ENCODE peak calls at places on chromosomes 12 and 14, in four cellular contexts. P, S, O and H are unnamed samples.

GRCh38 chr12:94650143-94651056 is at the start of gene TMCC3:
- DNase-seq in P (peak; percentile 55), S (no peak), O (no peak), H (peak; percentile 32)

GRCh38 chr12:117580718-117581062 is 219.3 kb upstream of the NOS1 start:
- DNase-seq in P (peak; percentile 56), S (no peak), O (peak; percentile 51), H (no peak)

GRCh38 chr14:66196670-66197069 is 289.5 kb upstream of the CCDC196 start:
- DNase-seq in P (no peak), S (no peak), O (no peak), H (no peak)

GRCh38 chr12:124553862-124554428 is 13.5 kb downstream of the NCOR2 start:
- DNase-seq in P (no peak), S (no peak), O (no peak), H (no peak)

GRCh38 chr14:43141636-43142191 is 1365.4 kb downstream of the FSCB start:
- DNase-seq in P (no peak), S (no peak), O (no peak), H (no peak)

GRCh38 chr14:103568952-103569351 is 6.2 kb downstream of the COA8 start:
- DNase-seq in P (no peak), S (no peak), O (no peak), H (no peak)

GRCh38 chr12:93186621-93187020 is 191.1 kb upstream of the NUDT4 start:
- DNase-seq in P (peak; percentile 21), S (no peak), O (no peak), H (no peak)

GRCh38 chr12:51773145-51773869 is 75.2 kb downstream of the FIGNL2 start:
- DNase-seq in P (peak; percentile 42), S (peak; percentile 56), O (no peak), H (no peak)

GRCh38 chr12:32331133-32331532 is 68.2 kb upstream of the FGD4 start:
- DNase-seq in P (no peak), S (no peak), O (no peak), H (no peak)

GRCh38 chr12:33439587-33440011 is at the start of gene SYT10:
- DNase-seq in P (no peak), S (no peak), O (no peak), H (peak; percentile 18)

GRCh38 chr12:53750812-53751335 is 905 bp downstream of the CISTR start:
- DNase-seq in P (no peak), S (no peak), O (no peak), H (no peak)

GRCh38 chr14:23483216-23483854 is 13.8 kb downstream of the NGDN start:
- DNase-seq in P (peak; percentile 13), S (no peak), O (no peak), H (no peak)

GRCh38 chr14:102878970-102879460 is 43.4 kb upstream of the AMN start:
- DNase-seq in P (no peak), S (no peak), O (no peak), H (no peak)

GRCh38 chr12:13100882-13101769 is 2.3 kb downstream of the GSG1 start:
- DNase-seq in P (peak; percentile 96), S (peak; percentile 58), O (peak; percentile 86), H (peak; percentile 81)

GRCh38 chr14:105022276-105022670 is 1.4 kb upstream of the CDCA4 start:
- DNase-seq in P (no peak), S (no peak), O (no peak), H (no peak)

GRCh38 chr14:105021656-105022275 is 883 bp upstream of the CDCA4 start:
- DNase-seq in P (peak; percentile 76), S (no peak), O (no peak), H (no peak)

GRCh38 chr14:105020815-105021655 is at the start of gene CDCA4:
- DNase-seq in P (peak; percentile 96), S (peak; percentile 49), O (peak; percentile 96), H (peak; percentile 98)

GRCh38 chr14:105018414-105018813 is 2.5 kb downstream of the CDCA4 start:
- DNase-seq in P (peak; percentile 60), S (no peak), O (no peak), H (no peak)

GRCh38 chr14:105019861-105020814 is 745 bp downstream of the CDCA4 start:
- DNase-seq in P (peak; percentile 65), S (no peak), O (no peak), H (no peak)
- TF ChIP-seq CTCF in P (no peak), S (peak; percentile 14), O (no peak), H (no peak)

DNA sequence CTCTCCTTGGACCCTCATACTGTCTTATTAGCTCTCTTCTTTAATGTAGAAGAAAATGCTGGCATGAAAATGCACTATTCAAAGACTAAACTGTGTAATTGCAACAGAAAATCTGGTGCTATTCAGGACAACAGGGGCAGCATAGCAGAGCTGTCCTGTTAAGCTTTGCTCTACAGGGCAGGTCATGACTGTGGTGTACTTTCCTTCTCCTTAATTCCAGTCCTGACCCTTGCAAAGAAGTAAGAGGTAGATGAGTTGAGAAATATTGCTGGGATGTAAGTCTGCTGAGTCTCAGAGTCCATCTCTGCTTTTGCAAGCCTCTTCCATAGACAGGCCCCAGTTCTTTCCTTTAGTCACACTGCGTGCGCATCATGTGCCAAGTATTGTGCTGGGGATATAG is 52.6 kb upstream of the STK38L start:
- DNase-seq in P (no peak), S (no peak), O (no peak), H (no peak)
- TF ChIP-seq CTCF in P (no peak), S (no peak), O (no peak), H (no peak)

GRCh38 chr12:107547421-107547820 is 138.2 kb upstream of the PWP1 start:
- DNase-seq in P (no peak), S (no peak), O (no peak), H (no peak)

GRCh38 chr12:107544947-107545346 is 140.7 kb upstream of the PWP1 start:
- DNase-seq in P (no peak), S (no peak), O (no peak), H (no peak)

GRCh38 chr12:107541001-107541400 is 144.6 kb upstream of the PWP1 start:
- DNase-seq in P (no peak), S (no peak), O (no peak), H (no peak)

GRCh38 chr12:107545737-107546363 is 139.7 kb upstream of the PWP1 start:
- DNase-seq in P (no peak), S (no peak), O (no peak), H (no peak)

GRCh38 chr12:107543841-107544240 is 141.8 kb upstream of the PWP1 start:
- DNase-seq in P (no peak), S (no peak), O (no peak), H (no peak)
- TF ChIP-seq CTCF in P (peak; percentile 10), S (no peak), O (no peak), H (no peak)

DNA sequence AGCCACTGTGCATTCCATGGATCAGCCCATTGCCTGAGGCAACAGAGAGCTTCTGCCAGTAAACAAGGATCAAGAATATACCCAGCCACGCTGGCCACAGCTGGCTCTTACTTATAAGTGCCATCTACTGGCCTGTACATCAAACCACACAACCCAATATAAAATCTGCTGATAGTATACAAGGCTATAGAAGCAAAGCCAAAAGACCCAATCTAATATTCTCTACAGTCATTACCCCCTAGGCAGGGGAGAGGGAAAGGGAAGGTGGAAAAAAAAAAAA is 4.4 kb upstream of the FAM186B start:
- DNase-seq in P (peak; percentile 38), S (no peak), O (no peak), H (no peak)
- TF ChIP-seq CTCF in P (peak; percentile 16), S (peak; percentile 13), O (no peak), H (no peak)

GRCh38 chr14:76647699-76648298 is 113.5 kb upstream of the VASH1 start:
- DNase-seq in P (peak; percentile 68), S (no peak), O (peak; percentile 14), H (peak; percentile 41)
- TF ChIP-seq CTCF in P (peak; percentile 82), S (peak; percentile 85), O (peak; percentile 41), H (peak; percentile 81)

GRCh38 chr12:46370792-46371717 is 1.5 kb downstream of the SLC38A2 start:
- DNase-seq in P (peak; percentile 95), S (no peak), O (peak; percentile 88), H (peak; percentile 58)
- TF ChIP-seq CTCF in P (peak; percentile 2), S (no peak), O (peak; percentile 34), H (no peak)